ENCODE peak calls at places on chromosomes 12 and 14, in ten cellular contexts. One of them, this sample, is unnamed.

GRCh38 chr12:1796515-1797010 is 23.8 kb upstream of the LRTM2 start:
- DNase-seq in body of pancreas: peak
- DNase-seq in tibial nerve: no peak
- DNase-seq in Peyer's patch: peak
- DNase-seq in adrenal gland: peak
- DNase-seq in esophagus squamous epithelium: no peak
- DNase-seq in stomach: peak
- DNase-seq in esophagus muscularis mucosa: no peak
- DNase-seq in K562: no peak
- DNase-seq in ovary: no peak
- DNase-seq in this sample: no peak

GRCh38 chr14:94009767-94010166 is 12.7 kb downstream of the CCDC197 start:
- DNase-seq in body of pancreas: no peak
- DNase-seq in tibial nerve: no peak
- DNase-seq in Peyer's patch: no peak
- DNase-seq in adrenal gland: no peak
- DNase-seq in esophagus squamous epithelium: no peak
- DNase-seq in stomach: no peak
- DNase-seq in esophagus muscularis mucosa: no peak
- DNase-seq in K562: no peak
- DNase-seq in ovary: no peak
- DNase-seq in this sample: peak

GRCh38 chr12:45205165-45205825 is 10.6 kb upstream of the ANO6 start:
- DNase-seq in body of pancreas: no peak
- DNase-seq in tibial nerve: no peak
- DNase-seq in Peyer's patch: no peak
- DNase-seq in adrenal gland: no peak
- DNase-seq in esophagus squamous epithelium: no peak
- DNase-seq in stomach: no peak
- DNase-seq in esophagus muscularis mucosa: no peak
- DNase-seq in K562: no peak
- DNase-seq in ovary: no peak
- DNase-seq in this sample: no peak

GRCh38 chr12:76762556-76762955 is 1.4 kb upstream of the ZDHHC17 start:
- DNase-seq in body of pancreas: no peak
- DNase-seq in tibial nerve: no peak
- DNase-seq in Peyer's patch: no peak
- DNase-seq in adrenal gland: no peak
- DNase-seq in esophagus squamous epithelium: no peak
- DNase-seq in stomach: no peak
- DNase-seq in esophagus muscularis mucosa: no peak
- DNase-seq in K562: no peak
- DNase-seq in ovary: no peak
- DNase-seq in this sample: no peak

GRCh38 chr12:5977556-5977955 is 32.5 kb upstream of the ANO2 start:
- DNase-seq in body of pancreas: no peak
- DNase-seq in tibial nerve: no peak
- DNase-seq in Peyer's patch: no peak
- DNase-seq in adrenal gland: no peak
- DNase-seq in esophagus squamous epithelium: no peak
- DNase-seq in stomach: no peak
- DNase-seq in esophagus muscularis mucosa: no peak
- DNase-seq in K562: no peak
- DNase-seq in ovary: no peak
- DNase-seq in this sample: no peak

GRCh38 chr12:43333650-43334043 is 218.4 kb downstream of the ADAMTS20 start:
- DNase-seq in body of pancreas: no peak
- DNase-seq in tibial nerve: no peak
- DNase-seq in Peyer's patch: no peak
- DNase-seq in adrenal gland: no peak
- DNase-seq in esophagus squamous epithelium: no peak
- DNase-seq in stomach: no peak
- DNase-seq in esophagus muscularis mucosa: no peak
- DNase-seq in K562: no peak
- DNase-seq in ovary: no peak
- DNase-seq in this sample: no peak

GRCh38 chr12:96908170-96908675 is 1.2 kb downstream of the NEDD1 start:
- DNase-seq in body of pancreas: no peak
- DNase-seq in tibial nerve: no peak
- DNase-seq in Peyer's patch: no peak
- DNase-seq in adrenal gland: no peak
- DNase-seq in esophagus squamous epithelium: no peak
- DNase-seq in stomach: no peak
- DNase-seq in esophagus muscularis mucosa: no peak
- DNase-seq in K562: no peak
- DNase-seq in ovary: no peak
- DNase-seq in this sample: no peak

GRCh38 chr12:58413794-58414193 is 472.4 kb downstream of the ATP23 start:
- DNase-seq in body of pancreas: no peak
- DNase-seq in tibial nerve: no peak
- DNase-seq in Peyer's patch: no peak
- DNase-seq in adrenal gland: no peak
- DNase-seq in esophagus squamous epithelium: no peak
- DNase-seq in stomach: no peak
- DNase-seq in esophagus muscularis mucosa: no peak
- DNase-seq in K562: no peak
- DNase-seq in ovary: no peak
- DNase-seq in this sample: no peak

GRCh38 chr12:110822821-110823415 is 23.9 kb upstream of the CCDC63 start:
- DNase-seq in body of pancreas: no peak
- DNase-seq in tibial nerve: no peak
- DNase-seq in Peyer's patch: peak
- DNase-seq in adrenal gland: no peak
- DNase-seq in esophagus squamous epithelium: no peak
- DNase-seq in stomach: no peak
- DNase-seq in esophagus muscularis mucosa: no peak
- DNase-seq in K562: no peak
- DNase-seq in ovary: no peak
- DNase-seq in this sample: no peak
- TF ChIP-seq POLR2A in body of pancreas: no peak
- TF ChIP-seq POLR2A in tibial nerve: no peak
- TF ChIP-seq POLR2A in Peyer's patch: no peak
- TF ChIP-seq POLR2A in adrenal gland: no peak
- TF ChIP-seq POLR2A in esophagus squamous epithelium: no peak
- TF ChIP-seq POLR2A in stomach: no peak
- TF ChIP-seq POLR2A in esophagus muscularis mucosa: no peak
- TF ChIP-seq POLR2A in K562: no peak
- TF ChIP-seq POLR2A in ovary: no peak
- TF ChIP-seq POLR2A in this sample: no peak

GRCh38 chr12:13101854-13102375 is 1.6 kb downstream of the GSG1 start:
- DNase-seq in body of pancreas: no peak
- DNase-seq in tibial nerve: no peak
- DNase-seq in Peyer's patch: peak
- DNase-seq in adrenal gland: no peak
- DNase-seq in esophagus squamous epithelium: no peak
- DNase-seq in stomach: no peak
- DNase-seq in esophagus muscularis mucosa: peak
- DNase-seq in K562: no peak
- DNase-seq in ovary: no peak
- DNase-seq in this sample: peak

GRCh38 chr12:13100610-13100881 is 2.9 kb downstream of the GSG1 start:
- DNase-seq in body of pancreas: no peak
- DNase-seq in tibial nerve: no peak
- DNase-seq in Peyer's patch: no peak
- DNase-seq in adrenal gland: no peak
- DNase-seq in esophagus squamous epithelium: no peak
- DNase-seq in stomach: no peak
- DNase-seq in esophagus muscularis mucosa: no peak
- DNase-seq in K562: no peak
- DNase-seq in ovary: no peak
- DNase-seq in this sample: no peak

GRCh38 chr12:13102481-13103195 is 829 bp downstream of the GSG1 start:
- DNase-seq in body of pancreas: no peak
- DNase-seq in tibial nerve: no peak
- DNase-seq in Peyer's patch: no peak
- DNase-seq in adrenal gland: no peak
- DNase-seq in esophagus squamous epithelium: no peak
- DNase-seq in stomach: no peak
- DNase-seq in esophagus muscularis mucosa: peak
- DNase-seq in K562: no peak
- DNase-seq in ovary: no peak
- DNase-seq in this sample: no peak

GRCh38 chr12:13099910-13100609 is 3.4 kb downstream of the GSG1 start:
- DNase-seq in body of pancreas: no peak
- DNase-seq in tibial nerve: no peak
- DNase-seq in Peyer's patch: no peak
- DNase-seq in adrenal gland: no peak
- DNase-seq in esophagus squamous epithelium: no peak
- DNase-seq in stomach: no peak
- DNase-seq in esophagus muscularis mucosa: peak
- DNase-seq in K562: no peak
- DNase-seq in ovary: no peak
- DNase-seq in this sample: no peak

DNA sequence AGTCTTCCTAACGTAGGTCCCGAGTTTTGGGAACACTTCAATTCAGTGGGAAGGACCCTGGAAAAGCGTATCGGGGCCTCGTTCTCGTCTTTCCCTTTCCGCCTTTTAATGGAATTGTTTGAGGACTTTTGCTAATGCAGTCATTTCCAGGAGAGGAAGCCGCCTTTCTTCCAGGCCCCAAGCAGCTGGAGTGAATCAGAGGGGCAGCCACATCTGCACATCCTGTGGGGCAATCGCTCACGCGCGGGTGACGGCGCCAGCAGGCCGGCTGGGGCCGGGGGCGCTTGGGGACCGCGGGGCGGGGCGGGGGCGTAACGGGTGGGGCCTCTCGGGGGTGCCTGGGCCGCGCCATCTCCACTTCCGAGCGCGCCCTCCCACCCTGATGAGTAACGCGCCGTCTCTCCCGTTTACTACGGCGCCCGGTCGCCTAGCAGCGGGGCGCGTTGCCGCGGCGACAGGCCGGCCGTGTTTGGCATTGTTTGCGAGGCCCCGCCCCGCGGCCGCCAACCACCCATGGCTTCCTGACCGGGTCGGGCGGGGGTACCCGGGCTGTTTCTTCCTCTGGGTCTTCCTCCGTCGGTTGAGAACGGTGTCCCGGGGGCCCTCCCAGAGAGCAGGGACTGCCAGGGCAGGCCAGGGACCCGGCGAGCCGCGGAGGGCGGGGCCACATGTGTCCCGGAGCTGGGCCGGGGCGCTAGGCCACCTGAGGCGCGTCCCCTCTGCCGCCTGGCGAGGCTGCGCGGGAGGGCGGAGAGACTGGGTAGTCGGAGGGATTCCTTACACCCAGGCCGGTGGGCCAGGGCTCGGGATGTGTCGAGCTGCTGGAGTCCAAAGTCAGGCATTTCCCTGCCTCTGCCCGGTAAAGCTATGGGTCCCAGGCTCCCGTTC is 2.3 kb downstream of the GSG1 start:
- DNase-seq in body of pancreas: peak
- DNase-seq in tibial nerve: peak
- DNase-seq in Peyer's patch: peak
- DNase-seq in adrenal gland: peak
- DNase-seq in esophagus squamous epithelium: peak
- DNase-seq in stomach: peak
- DNase-seq in esophagus muscularis mucosa: peak
- DNase-seq in K562: peak
- DNase-seq in ovary: peak
- DNase-seq in this sample: peak
- TF ChIP-seq POLR2A in body of pancreas: peak
- TF ChIP-seq POLR2A in tibial nerve: no peak
- TF ChIP-seq POLR2A in Peyer's patch: peak
- TF ChIP-seq POLR2A in adrenal gland: peak
- TF ChIP-seq POLR2A in esophagus squamous epithelium: peak
- TF ChIP-seq POLR2A in stomach: no peak
- TF ChIP-seq POLR2A in esophagus muscularis mucosa: no peak
- TF ChIP-seq POLR2A in K562: no peak
- TF ChIP-seq POLR2A in ovary: peak
- TF ChIP-seq POLR2A in this sample: peak

DNA sequence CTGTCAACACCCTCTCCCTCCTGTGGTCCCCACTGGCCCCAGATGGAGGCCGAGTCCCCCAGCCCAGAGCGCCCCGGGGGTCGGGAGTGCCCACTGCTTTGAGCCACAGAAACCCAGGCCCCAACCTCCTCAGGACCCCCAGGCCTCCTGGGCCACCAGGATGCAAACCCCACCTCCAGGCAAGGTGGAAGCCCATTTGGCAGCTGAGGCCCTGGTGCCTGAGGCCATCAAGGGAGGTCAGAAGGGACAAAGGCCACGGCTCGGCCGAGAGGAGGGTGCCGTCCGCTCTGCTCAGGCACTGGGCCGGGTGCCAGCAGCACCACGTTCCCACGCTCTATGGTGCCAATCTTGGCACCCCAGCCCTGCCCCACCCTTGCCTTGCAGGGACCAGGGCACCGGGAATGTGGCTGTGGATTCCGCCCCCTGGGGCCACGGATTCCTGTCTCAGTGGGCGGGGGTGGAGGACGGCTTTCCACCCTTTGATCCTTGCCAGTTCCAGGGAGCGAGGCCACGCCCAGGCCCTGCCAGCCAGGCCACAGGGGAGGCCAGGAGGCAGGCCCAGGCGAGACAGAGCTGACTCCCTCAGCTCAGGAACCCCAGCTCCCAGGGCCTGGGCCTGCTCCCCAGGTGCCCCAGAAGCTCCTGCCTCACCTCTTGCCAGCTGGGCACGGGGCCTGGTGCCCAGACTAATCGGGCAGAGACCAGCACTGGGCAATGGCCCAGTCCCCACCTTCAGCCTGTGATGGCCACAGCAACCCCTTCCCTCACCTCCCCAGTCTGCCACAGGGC is 26.3 kb upstream of the GPR132 start:
- DNase-seq in body of pancreas: peak
- DNase-seq in tibial nerve: no peak
- DNase-seq in Peyer's patch: peak
- DNase-seq in adrenal gland: peak
- DNase-seq in esophagus squamous epithelium: no peak
- DNase-seq in stomach: peak
- DNase-seq in esophagus muscularis mucosa: no peak
- DNase-seq in K562: no peak
- DNase-seq in ovary: peak
- DNase-seq in this sample: peak
- TF ChIP-seq POLR2A in body of pancreas: peak
- TF ChIP-seq POLR2A in tibial nerve: no peak
- TF ChIP-seq POLR2A in Peyer's patch: peak
- TF ChIP-seq POLR2A in adrenal gland: no peak
- TF ChIP-seq POLR2A in esophagus squamous epithelium: peak
- TF ChIP-seq POLR2A in stomach: no peak
- TF ChIP-seq POLR2A in esophagus muscularis mucosa: no peak
- TF ChIP-seq POLR2A in K562: no peak
- TF ChIP-seq POLR2A in ovary: no peak
- TF ChIP-seq POLR2A in this sample: peak

GRCh38 chr12:49131051-49131972 is at the start of gene TUBA1B:
- DNase-seq in body of pancreas: peak
- DNase-seq in tibial nerve: peak
- DNase-seq in Peyer's patch: peak
- DNase-seq in adrenal gland: peak
- DNase-seq in esophagus squamous epithelium: peak
- DNase-seq in stomach: peak
- DNase-seq in esophagus muscularis mucosa: peak
- DNase-seq in K562: peak
- DNase-seq in ovary: peak
- DNase-seq in this sample: peak

GRCh38 chr12:49129332-49130150 is 1.7 kb downstream of the TUBA1B start:
- DNase-seq in body of pancreas: no peak
- DNase-seq in tibial nerve: no peak
- DNase-seq in Peyer's patch: no peak
- DNase-seq in adrenal gland: peak
- DNase-seq in esophagus squamous epithelium: no peak
- DNase-seq in stomach: no peak
- DNase-seq in esophagus muscularis mucosa: no peak
- DNase-seq in K562: no peak
- DNase-seq in ovary: no peak
- DNase-seq in this sample: no peak

GRCh38 chr12:49130151-49131050 is 794 bp downstream of the TUBA1B start:
- DNase-seq in body of pancreas: peak
- DNase-seq in tibial nerve: peak
- DNase-seq in Peyer's patch: peak
- DNase-seq in adrenal gland: peak
- DNase-seq in esophagus squamous epithelium: peak
- DNase-seq in stomach: peak
- DNase-seq in esophagus muscularis mucosa: peak
- DNase-seq in K562: peak
- DNase-seq in ovary: peak
- DNase-seq in this sample: peak

GRCh38 chr12:49131973-49132461 is 822 bp upstream of the TUBA1B start:
- DNase-seq in body of pancreas: no peak
- DNase-seq in tibial nerve: no peak
- DNase-seq in Peyer's patch: no peak
- DNase-seq in adrenal gland: no peak
- DNase-seq in esophagus squamous epithelium: no peak
- DNase-seq in stomach: no peak
- DNase-seq in esophagus muscularis mucosa: no peak
- DNase-seq in K562: no peak
- DNase-seq in ovary: no peak
- DNase-seq in this sample: peak

GRCh38 chr12:49126852-49127763 is 4.1 kb downstream of the TUBA1B start:
- DNase-seq in body of pancreas: no peak
- DNase-seq in tibial nerve: no peak
- DNase-seq in Peyer's patch: no peak
- DNase-seq in adrenal gland: no peak
- DNase-seq in esophagus squamous epithelium: no peak
- DNase-seq in stomach: no peak
- DNase-seq in esophagus muscularis mucosa: no peak
- DNase-seq in K562: no peak
- DNase-seq in ovary: no peak
- DNase-seq in this sample: no peak
- TF ChIP-seq POLR2A in body of pancreas: no peak
- TF ChIP-seq POLR2A in tibial nerve: no peak
- TF ChIP-seq POLR2A in Peyer's patch: no peak
- TF ChIP-seq POLR2A in adrenal gland: peak
- TF ChIP-seq POLR2A in esophagus squamous epithelium: no peak
- TF ChIP-seq POLR2A in stomach: no peak
- TF ChIP-seq POLR2A in esophagus muscularis mucosa: no peak
- TF ChIP-seq POLR2A in K562: peak
- TF ChIP-seq POLR2A in ovary: no peak
- TF ChIP-seq POLR2A in this sample: no peak